ENCODE peak calls at places on chromosomes 5 and 9, in four cellular contexts. One of them, this sample, is unnamed.

GRCh38 chr9:83999141-83999918 is 18.7 kb downstream of the RMI1 start:
- DNase-seq in mesenchymal stem cell: peak
- DNase-seq in IMR-90: no peak
- DNase-seq in H9: no peak
- DNase-seq in this sample: no peak

GRCh38 chr5:119288364-119289047 is 67.3 kb upstream of the TNFAIP8 start:
- DNase-seq in mesenchymal stem cell: no peak
- DNase-seq in IMR-90: peak
- DNase-seq in H9: no peak
- DNase-seq in this sample: no peak

GRCh38 chr5:79107020-79107796 is 4.4 kb upstream of the BHMT start:
- DNase-seq in mesenchymal stem cell: peak
- DNase-seq in IMR-90: peak
- DNase-seq in H9: no peak
- DNase-seq in this sample: no peak

GRCh38 chr9:121807069-121807917 is 155.9 kb downstream of the DAB2IP start:
- DNase-seq in mesenchymal stem cell: no peak
- DNase-seq in IMR-90: no peak
- DNase-seq in H9: no peak
- DNase-seq in this sample: no peak

GRCh38 chr5:80260461-80260860 is 4.6 kb upstream of the SERINC5 start:
- DNase-seq in mesenchymal stem cell: no peak
- DNase-seq in IMR-90: no peak
- DNase-seq in H9: no peak
- DNase-seq in this sample: no peak

GRCh38 chr5:43456556-43456955 is 27.1 kb downstream of the TMEM267 start:
- DNase-seq in mesenchymal stem cell: no peak
- DNase-seq in IMR-90: no peak
- DNase-seq in H9: no peak
- DNase-seq in this sample: no peak

GRCh38 chr9:651372-651771 is 190.1 kb upstream of the DMRT1 start:
- DNase-seq in mesenchymal stem cell: no peak
- DNase-seq in IMR-90: no peak
- DNase-seq in H9: no peak
- DNase-seq in this sample: no peak

GRCh38 chr5:74556631-74557595 is 83.6 kb downstream of the ENC1 start:
- DNase-seq in mesenchymal stem cell: peak
- DNase-seq in IMR-90: peak
- DNase-seq in H9: no peak
- DNase-seq in this sample: no peak

GRCh38 chr5:139461176-139461575 is 1.4 kb downstream of the ECSCR start:
- DNase-seq in mesenchymal stem cell: no peak
- DNase-seq in IMR-90: no peak
- DNase-seq in H9: no peak
- DNase-seq in this sample: no peak

GRCh38 chr5:151213803-151214613 is 9.9 kb downstream of the CCDC69 start:
- DNase-seq in mesenchymal stem cell: peak
- DNase-seq in IMR-90: no peak
- DNase-seq in H9: peak
- DNase-seq in this sample: no peak

GRCh38 chr9:135215571-135216161 is 128.2 kb downstream of the OLFM1 start:
- DNase-seq in mesenchymal stem cell: no peak
- DNase-seq in IMR-90: no peak
- DNase-seq in H9: no peak
- DNase-seq in this sample: no peak

GRCh38 chr5:56183507-56183906 is 49.6 kb downstream of the ANKRD55 start:
- DNase-seq in mesenchymal stem cell: peak
- DNase-seq in IMR-90: peak
- DNase-seq in H9: no peak
- DNase-seq in this sample: no peak

DNA sequence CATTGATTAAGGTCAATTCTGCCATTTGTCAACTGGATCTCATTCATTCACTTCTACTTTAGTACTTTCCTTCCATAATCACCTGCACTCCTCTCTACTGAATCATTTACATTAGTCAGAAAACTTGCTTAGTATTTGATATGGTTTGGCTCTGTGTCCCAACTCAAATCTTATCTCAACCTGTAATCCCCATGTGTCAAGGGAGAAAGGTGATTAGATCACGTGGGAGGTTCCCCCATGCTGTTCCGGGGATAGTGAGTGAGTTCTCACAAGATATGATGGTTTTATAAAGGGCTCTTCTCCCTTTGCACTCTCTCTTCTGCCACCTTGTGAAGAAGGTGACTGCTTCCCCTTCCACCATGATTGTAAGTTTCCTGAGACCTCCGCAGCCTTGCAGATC is 23.7 kb upstream of the UGCG start:
- DNase-seq in mesenchymal stem cell: no peak
- DNase-seq in IMR-90: no peak
- DNase-seq in H9: no peak
- DNase-seq in this sample: no peak
- H3K27ac ChIP-seq in mesenchymal stem cell: no peak
- H3K27ac ChIP-seq in IMR-90: no peak
- H3K27ac ChIP-seq in H9: no peak
- H3K27ac ChIP-seq in this sample: no peak

DNA sequence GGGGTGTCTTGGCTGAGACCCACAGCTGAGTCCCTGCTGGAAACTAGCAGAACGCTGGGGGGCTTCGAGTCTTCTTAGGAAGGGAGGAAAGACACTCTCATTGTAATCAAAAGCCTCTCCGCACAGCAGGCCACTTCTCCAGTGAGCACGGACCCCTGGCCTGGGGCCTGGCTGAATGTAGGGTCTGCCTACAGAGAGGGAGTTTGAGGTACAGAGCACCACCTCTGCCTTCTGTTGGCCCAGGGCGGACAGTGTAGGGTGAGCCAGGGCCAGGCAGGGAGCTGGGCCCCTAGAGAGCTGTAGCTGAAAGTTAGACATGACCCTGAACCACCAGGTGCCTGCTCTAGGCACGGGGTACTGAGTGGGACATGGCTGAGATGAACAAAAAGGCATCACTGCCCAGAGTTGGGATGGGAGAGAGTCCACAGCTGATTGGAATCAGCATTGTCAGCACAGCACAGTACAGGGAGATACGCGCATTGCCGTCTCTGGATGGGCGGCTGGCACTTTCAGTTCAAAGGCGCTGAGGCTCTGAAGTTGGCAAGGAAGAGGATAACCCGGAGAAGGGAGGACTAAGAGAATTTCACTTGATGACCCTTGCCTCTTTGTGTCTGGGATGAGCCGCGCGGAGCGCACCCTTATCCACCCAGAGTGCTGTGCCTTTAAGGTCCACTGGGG is 363 bp upstream of the SLC25A48 start:
- DNase-seq in mesenchymal stem cell: peak
- DNase-seq in IMR-90: no peak
- DNase-seq in H9: no peak
- DNase-seq in this sample: no peak
- H3K14ac ChIP-seq in mesenchymal stem cell: no peak
- H3K14ac ChIP-seq in IMR-90: no peak
- H3K14ac ChIP-seq in H9: no peak
- H3K14ac ChIP-seq in this sample: no peak

GRCh38 chr5:147918101-147918500 is 11.8 kb upstream of the C5orf46 start:
- DNase-seq in mesenchymal stem cell: peak
- DNase-seq in IMR-90: peak
- DNase-seq in H9: no peak
- DNase-seq in this sample: no peak
- H3K27ac ChIP-seq in mesenchymal stem cell: no peak
- H3K27ac ChIP-seq in IMR-90: no peak
- H3K27ac ChIP-seq in H9: no peak
- H3K27ac ChIP-seq in this sample: no peak

DNA sequence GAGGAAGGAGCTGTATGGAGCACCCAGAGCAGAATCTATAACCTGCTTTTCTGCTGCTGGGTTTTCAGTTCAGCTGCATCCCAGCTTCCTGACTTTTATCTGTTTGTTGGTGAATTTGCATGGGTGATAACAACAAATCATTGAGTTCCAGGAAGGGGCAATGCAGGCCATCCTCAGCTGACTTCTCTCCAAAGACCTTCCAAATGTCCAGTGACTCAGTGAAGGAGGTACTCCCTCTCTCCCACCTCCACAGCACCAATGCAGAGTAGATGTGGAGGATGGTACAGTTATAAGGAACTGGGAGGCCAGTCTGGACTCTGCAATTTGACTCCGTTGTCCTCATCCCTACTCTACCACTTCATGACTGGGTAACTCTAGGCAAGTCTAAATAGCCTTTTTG is 1.7 kb upstream of the TXN start:
- DNase-seq in mesenchymal stem cell: peak
- DNase-seq in IMR-90: peak
- DNase-seq in H9: no peak
- DNase-seq in this sample: no peak
- H3K14ac ChIP-seq in mesenchymal stem cell: peak
- H3K14ac ChIP-seq in IMR-90: peak
- H3K14ac ChIP-seq in H9: no peak
- H3K14ac ChIP-seq in this sample: no peak

GRCh38 chr9:128047231-128047630 is 19.9 kb downstream of the NAIF1 start:
- DNase-seq in mesenchymal stem cell: no peak
- DNase-seq in IMR-90: no peak
- DNase-seq in H9: no peak
- DNase-seq in this sample: no peak

GRCh38 chr9:128048663-128049062 is 18.5 kb downstream of the NAIF1 start:
- DNase-seq in mesenchymal stem cell: no peak
- DNase-seq in IMR-90: no peak
- DNase-seq in H9: no peak
- DNase-seq in this sample: no peak

GRCh38 chr9:128049788-128050187 is 17.3 kb downstream of the NAIF1 start:
- DNase-seq in mesenchymal stem cell: peak
- DNase-seq in IMR-90: no peak
- DNase-seq in H9: no peak
- DNase-seq in this sample: no peak

GRCh38 chr9:128043467-128043868 is 23.7 kb downstream of the NAIF1 start:
- DNase-seq in mesenchymal stem cell: no peak
- DNase-seq in IMR-90: no peak
- DNase-seq in H9: no peak
- DNase-seq in this sample: no peak

DNA sequence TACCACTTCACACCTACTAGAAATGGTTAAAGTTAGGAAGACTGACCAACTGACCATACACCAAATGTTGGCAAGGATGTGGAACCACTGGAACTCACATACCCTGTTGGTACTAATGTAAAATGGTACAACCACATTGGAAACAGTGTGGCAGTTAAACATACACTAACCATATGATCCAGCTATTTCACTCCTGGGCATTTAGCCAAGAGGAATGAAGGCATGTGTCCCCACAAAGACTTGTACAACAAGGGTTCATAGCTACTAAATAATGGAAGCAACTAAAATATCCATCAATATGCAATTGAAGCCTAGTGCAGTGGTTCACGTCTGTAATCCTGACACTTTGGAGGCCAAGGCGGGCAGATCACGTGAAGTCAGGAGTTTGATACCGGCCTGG is 21.2 kb downstream of the NAIF1 start:
- DNase-seq in mesenchymal stem cell: peak
- DNase-seq in IMR-90: no peak
- DNase-seq in H9: no peak
- DNase-seq in this sample: no peak
- H3K27ac ChIP-seq in mesenchymal stem cell: no peak
- H3K27ac ChIP-seq in IMR-90: no peak
- H3K27ac ChIP-seq in H9: no peak
- H3K27ac ChIP-seq in this sample: no peak

GRCh38 chr9:86577420-86578333 is 223.5 kb upstream of the TUT7 start:
- DNase-seq in mesenchymal stem cell: no peak
- DNase-seq in IMR-90: no peak
- DNase-seq in H9: no peak
- DNase-seq in this sample: no peak
- H3K14ac ChIP-seq in mesenchymal stem cell: no peak
- H3K14ac ChIP-seq in IMR-90: no peak
- H3K14ac ChIP-seq in H9: peak
- H3K14ac ChIP-seq in this sample: no peak

DNA sequence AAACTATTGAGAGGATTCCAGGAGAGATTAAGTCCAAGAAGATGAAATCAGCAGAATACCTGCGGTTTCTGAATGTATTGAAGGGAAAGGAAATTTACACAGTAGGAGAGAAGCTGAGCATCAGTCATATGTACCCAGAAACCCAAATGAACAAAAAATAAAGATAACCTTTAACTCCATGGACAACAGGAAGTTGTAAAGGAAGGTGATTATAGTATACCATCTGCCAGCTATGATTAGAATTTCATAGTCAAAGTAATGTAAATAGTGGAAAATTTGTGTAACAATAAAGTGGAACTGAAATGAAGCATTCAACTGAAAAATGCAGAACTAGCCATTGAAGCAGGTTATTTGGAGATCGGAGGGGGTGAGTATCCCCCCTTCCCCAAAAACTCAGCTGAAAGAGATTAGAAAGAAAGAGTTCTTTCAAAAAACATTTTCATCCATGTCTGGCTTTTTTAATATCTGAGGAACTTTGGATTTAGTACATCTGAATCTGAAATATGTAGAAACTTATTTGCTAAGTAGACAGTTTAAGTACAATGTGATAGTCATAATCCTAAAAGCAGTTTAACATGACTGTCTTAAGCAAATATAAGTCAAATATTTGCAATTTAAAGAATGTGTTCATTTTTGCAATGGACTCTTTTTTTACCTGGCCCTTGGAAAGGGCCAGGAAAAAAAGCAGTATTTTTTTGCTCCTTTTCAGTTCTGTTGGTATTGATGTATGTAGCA is 58.4 kb downstream of the APC start:
- DNase-seq in mesenchymal stem cell: no peak
- DNase-seq in IMR-90: no peak
- DNase-seq in H9: no peak
- DNase-seq in this sample: no peak
- H3K27ac ChIP-seq in mesenchymal stem cell: no peak
- H3K27ac ChIP-seq in IMR-90: no peak
- H3K27ac ChIP-seq in H9: peak
- H3K27ac ChIP-seq in this sample: no peak

DNA sequence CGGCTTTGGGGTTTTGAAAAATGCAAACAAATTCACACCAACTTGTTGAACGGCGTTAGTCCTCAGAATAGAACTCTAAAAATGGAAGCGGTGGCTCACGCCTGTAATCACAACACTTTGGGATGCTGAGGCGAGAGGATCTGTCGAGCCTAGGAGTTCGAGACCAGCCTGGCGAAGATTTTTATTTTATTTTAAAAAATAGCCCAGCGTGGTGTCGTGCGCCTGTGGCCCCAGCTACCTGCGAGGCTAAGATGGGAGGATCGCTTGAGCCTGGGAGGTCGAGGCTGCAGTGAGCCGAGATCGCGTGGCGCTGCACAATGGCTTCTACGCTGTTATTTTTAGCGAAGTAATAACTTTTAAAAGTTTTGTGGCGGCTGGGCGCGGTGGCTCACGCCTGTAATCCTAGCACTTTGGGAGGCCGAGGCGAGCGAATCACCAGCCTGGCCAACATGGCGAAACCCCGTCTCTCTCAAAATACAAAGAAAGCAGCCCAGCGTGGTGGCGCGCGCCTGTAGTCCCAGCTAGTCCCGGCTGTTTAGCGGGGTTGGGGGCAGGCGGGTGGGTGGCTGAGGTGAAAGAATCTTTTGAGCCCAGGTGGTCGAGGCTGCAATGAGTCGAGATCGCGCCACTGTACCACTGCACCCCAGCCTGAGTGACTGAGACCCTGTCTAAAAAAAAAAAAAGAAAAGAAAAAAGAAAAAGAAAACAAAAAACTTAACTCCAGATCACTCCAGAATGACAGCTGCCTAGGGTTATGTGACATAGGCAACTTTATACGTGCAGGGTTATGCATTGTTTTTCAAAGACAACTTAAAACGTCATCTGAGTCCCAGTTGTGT is 808 bp upstream of the PLIN2 start:
- DNase-seq in mesenchymal stem cell: peak
- DNase-seq in IMR-90: no peak
- DNase-seq in H9: peak
- DNase-seq in this sample: peak
- H3K14ac ChIP-seq in mesenchymal stem cell: peak
- H3K14ac ChIP-seq in IMR-90: peak
- H3K14ac ChIP-seq in H9: peak
- H3K14ac ChIP-seq in this sample: no peak